ENCODE peak calls at places on chromosomes 7 and 10, in eight cellular contexts. M is Caki2; P is neuronal stem cell; L is C1 segment of cervical spinal cord; S is MCF 10A; Y is spleen; R is CD8-positive, alpha-beta memory T cell; F is GM12865. K is an unnamed sample.

GRCh38 chr10:109464949-109465348 is 458.4 kb downstream of the XPNPEP1 start:
- DNase-seq in Y (no peak), R (no peak), L (no peak), P (no peak), M (no peak), S (no peak), F (no peak), K (no peak)

GRCh38 chr7:55971045-55971444 is 6.7 kb downstream of the NIPSNAP2 start:
- DNase-seq in P (no peak), S (no peak), F (no peak), M (peak), Y (no peak), L (no peak), R (no peak), K (no peak)

GRCh38 chr10:42866115-42866995 is 83.8 kb downstream of the BMS1 start:
- DNase-seq in R (peak), S (peak), F (peak), Y (peak), L (peak), P (peak), M (peak), K (peak)

GRCh38 chr7:47451851-47452205 is 130.1 kb downstream of the TNS3 start:
- DNase-seq in L (no peak), R (no peak), F (no peak), P (no peak), S (no peak), M (no peak), Y (no peak), K (no peak)

GRCh38 chr10:97498076-97498840 is at the start of gene MMS19:
- DNase-seq in L (peak), M (peak), R (peak), Y (peak), P (peak), F (peak), S (peak), K (peak)

GRCh38 chr7:8176370-8177081 is 85.4 kb downstream of the ICA1 start:
- DNase-seq in R (peak), S (no peak), P (no peak), F (peak), M (no peak), L (peak), Y (peak), K (no peak)

GRCh38 chr7:154844499-154844898 is 158.4 kb downstream of the PAXIP1 start:
- DNase-seq in P (no peak), M (no peak), Y (no peak), R (no peak), F (no peak), L (no peak), S (no peak), K (no peak)

GRCh38 chr7:1700536-1701333 is 30.7 kb downstream of the ELFN1 start:
- DNase-seq in R (no peak), Y (peak), F (no peak), L (no peak), S (no peak), M (no peak), P (no peak), K (peak)

GRCh38 chr10:91632671-91633550 is at the start of gene PPP1R3C:
- DNase-seq in F (peak), Y (peak), R (no peak), P (peak), S (peak), M (peak), L (peak), K (peak)

GRCh38 chr7:101164071-101164840 is 1.1 kb downstream of the VGF start:
- DNase-seq in Y (peak), S (peak), F (no peak), M (peak), P (no peak), R (no peak), L (no peak), K (peak)

GRCh38 chr7:82600601-82601000 is 157.0 kb upstream of the CACNA2D1 start:
- DNase-seq in Y (no peak), M (no peak), R (no peak), L (no peak), F (no peak), P (no peak), S (no peak), K (no peak)

K was measured in ecto neural progenitor cell.